ENCODE peak calls at places on chromosomes 3 and 15, in eight cellular contexts. Q is neuronal stem cell; A is mucosa of descending colon; K is MM.1S; F is CD4-positive, alpha-beta memory T cell; J is aorta; P is CD8-positive, alpha-beta T cell; H is fibroblast of lung. E is an unnamed sample.

GRCh38 chr3:144770813-144771400 is 799.3 kb downstream of the DIPK2A start:
- DNase-seq in Q (peak; percentile 8), A (no peak), K (peak; percentile 29), F (no peak), J (no peak), P (no peak), H (peak; percentile 30), E (no peak)

GRCh38 chr3:190306513-190307163 is 15.6 kb downstream of the CLDN1 start:
- DNase-seq in Q (no peak), A (no peak), K (no peak), F (peak; percentile 24), J (no peak), P (no peak), H (peak; percentile 93), E (no peak)

GRCh38 chr15:82849556-82850241 is 40.3 kb downstream of the WHAMM start:
- DNase-seq in Q (peak; percentile 83), A (peak; percentile 76), K (peak; percentile 53), F (peak; percentile 36), J (peak; percentile 79), P (peak; percentile 15), H (peak; percentile 81), E (peak; percentile 88)

GRCh38 chr3:155283092-155284056 is 10.1 kb downstream of the STRIT1 start:
- DNase-seq in Q (no peak), A (no peak), K (no peak), F (no peak), J (no peak), P (no peak), H (no peak), E (no peak)

GRCh38 chr15:79265167-79265566 is 17.4 kb upstream of the ANKRD34C start:
- DNase-seq in Q (no peak), A (no peak), K (no peak), F (no peak), J (no peak), P (no peak), H (no peak), E (no peak)

GRCh38 chr3:56837196-56837955 is 35.6 kb upstream of the ARHGEF3 start:
- DNase-seq in Q (no peak), A (no peak), K (no peak), F (no peak), J (no peak), P (no peak), H (no peak), E (no peak)

GRCh38 chr15:66646308-66646707 is 55.7 kb upstream of the SMAD6 start:
- DNase-seq in Q (no peak), A (no peak), K (no peak), F (no peak), J (peak; percentile 74), P (no peak), H (peak; percentile 50), E (peak; percentile 52)

GRCh38 chr15:74179101-74179841 is 5.8 kb downstream of the ISLR start:
- DNase-seq in Q (no peak), A (peak; percentile 73), K (no peak), F (no peak), J (peak; percentile 95), P (no peak), H (peak; percentile 96), E (peak; percentile 79)

GRCh38 chr3:50568947-50569749 is at the start of gene HEMK1:
- DNase-seq in Q (peak; percentile 92), A (peak; percentile 99), K (peak; percentile 94), F (peak; percentile 91), J (peak; percentile 99), P (peak; percentile 91), H (peak; percentile 91), E (peak; percentile 99)

GRCh38 chr15:55669226-55669625 is 73.7 kb downstream of the PRTG start:
- DNase-seq in Q (no peak), A (no peak), K (no peak), F (no peak), J (no peak), P (no peak), H (no peak), E (no peak)

GRCh38 chr3:48918388-48919214 is at the start of gene ARIH2:
- DNase-seq in Q (peak; percentile 91), A (peak; percentile 96), K (peak; percentile 98), F (peak; percentile 88), J (peak; percentile 95), P (peak; percentile 83), H (peak; percentile 91), E (peak; percentile 95)

GRCh38 chr3:17942856-17943255 is 200.4 kb upstream of the TBC1D5 start:
- DNase-seq in Q (no peak), A (no peak), K (no peak), F (no peak), J (no peak), P (no peak), H (peak; percentile 80), E (no peak)

GRCh38 chr3:144687862-144688261 is 716.2 kb downstream of the DIPK2A start:
- DNase-seq in Q (no peak), A (no peak), K (no peak), F (no peak), J (no peak), P (no peak), H (no peak), E (no peak)

GRCh38 chr3:117355566-117355965 is 646.0 kb downstream of the TUSC7 start:
- DNase-seq in Q (no peak), A (no peak), K (no peak), F (no peak), J (no peak), P (no peak), H (peak; percentile 1), E (no peak)

GRCh38 chr3:40312661-40313226 is 3.2 kb downstream of the EIF1B start:
- DNase-seq in Q (no peak), A (no peak), K (no peak), F (no peak), J (no peak), P (no peak), H (peak; percentile 33), E (no peak)

GRCh38 chr15:50798684-50799083 is 33.2 kb upstream of the SPPL2A start:
- DNase-seq in Q (no peak), A (no peak), K (no peak), F (no peak), J (no peak), P (no peak), H (peak; percentile 12), E (no peak)

GRCh38 chr15:73927003-73927475 is 777 bp downstream of the LOXL1 start:
- DNase-seq in Q (no peak), A (peak; percentile 79), K (no peak), F (peak; percentile 53), J (peak; percentile 79), P (no peak), H (no peak), E (no peak)

GRCh38 chr3:39668420-39668819 is 141.0 kb upstream of the MYRIP start:
- DNase-seq in Q (peak; percentile 33), A (no peak), K (peak; percentile 58), F (peak; percentile 5), J (no peak), P (no peak), H (peak; percentile 38), E (no peak)

GRCh38 chr15:25643120-25643519 is 204.3 kb upstream of the UBE3A start:
- DNase-seq in Q (no peak), A (no peak), K (no peak), F (no peak), J (no peak), P (no peak), H (no peak), E (no peak)

GRCh38 chr3:132134611-132135010 is 99.8 kb upstream of the CPNE4 start:
- DNase-seq in Q (no peak), A (no peak), K (no peak), F (no peak), J (no peak), P (no peak), H (peak; percentile 95), E (no peak)

GRCh38 chr3:196756738-196757137 is 17.1 kb downstream of the PAK2 start:
- DNase-seq in Q (no peak), A (no peak), K (no peak), F (no peak), J (no peak), P (no peak), H (no peak), E (no peak)

GRCh38 chr15:42182328-42182901 is 25.7 kb downstream of the VPS39 start:
- DNase-seq in Q (no peak), A (no peak), K (no peak), F (no peak), J (no peak), P (no peak), H (no peak), E (no peak)
- H3K36me3 ChIP-seq in Q (peaks cover 11% of the 10 kb centered on the region), A (peaks cover 6% of the 10 kb centered on the region), K (peaks cover 7% of the 10 kb centered on the region), F (peaks cover 63% of the 10 kb centered on the region), J (peaks cover 8% of the 10 kb centered on the region), P (peaks cover 62% of the 10 kb centered on the region), H (peaks cover 8% of the 10 kb centered on the region), E (no peaks in the 10 kb centered on the region)

DNA sequence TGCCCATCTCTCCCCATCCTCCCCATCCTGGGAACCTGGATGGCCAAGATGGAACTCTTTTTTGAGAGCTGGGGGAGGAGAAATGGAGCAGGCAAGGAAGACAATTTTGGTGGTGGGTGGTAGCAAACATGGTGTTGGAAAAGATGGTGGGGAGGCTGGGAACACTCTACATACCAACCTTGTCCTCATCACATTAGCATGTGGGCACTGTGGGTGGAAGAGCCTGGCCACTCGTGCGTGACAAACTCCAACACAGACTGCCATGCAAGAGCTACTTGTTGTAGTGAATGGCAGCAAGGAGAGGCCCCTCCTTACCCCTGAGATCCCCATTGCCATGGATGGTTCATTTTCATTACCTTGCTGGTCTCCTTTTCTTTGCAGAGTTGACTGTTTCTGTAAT is 262.6 kb downstream of the RPLP1 start:
- DNase-seq in Q (no peak), A (no peak), K (no peak), F (no peak), J (no peak), P (no peak), H (no peak), E (no peak)
- H3K36me3 ChIP-seq in Q (no peaks in the 10 kb centered on the region), A (no peaks in the 10 kb centered on the region), K (no peaks in the 10 kb centered on the region), F (no peaks in the 10 kb centered on the region), J (no peaks in the 10 kb centered on the region), P (no peaks in the 10 kb centered on the region), H (no peaks in the 10 kb centered on the region), E (no peaks in the 10 kb centered on the region)

DNA sequence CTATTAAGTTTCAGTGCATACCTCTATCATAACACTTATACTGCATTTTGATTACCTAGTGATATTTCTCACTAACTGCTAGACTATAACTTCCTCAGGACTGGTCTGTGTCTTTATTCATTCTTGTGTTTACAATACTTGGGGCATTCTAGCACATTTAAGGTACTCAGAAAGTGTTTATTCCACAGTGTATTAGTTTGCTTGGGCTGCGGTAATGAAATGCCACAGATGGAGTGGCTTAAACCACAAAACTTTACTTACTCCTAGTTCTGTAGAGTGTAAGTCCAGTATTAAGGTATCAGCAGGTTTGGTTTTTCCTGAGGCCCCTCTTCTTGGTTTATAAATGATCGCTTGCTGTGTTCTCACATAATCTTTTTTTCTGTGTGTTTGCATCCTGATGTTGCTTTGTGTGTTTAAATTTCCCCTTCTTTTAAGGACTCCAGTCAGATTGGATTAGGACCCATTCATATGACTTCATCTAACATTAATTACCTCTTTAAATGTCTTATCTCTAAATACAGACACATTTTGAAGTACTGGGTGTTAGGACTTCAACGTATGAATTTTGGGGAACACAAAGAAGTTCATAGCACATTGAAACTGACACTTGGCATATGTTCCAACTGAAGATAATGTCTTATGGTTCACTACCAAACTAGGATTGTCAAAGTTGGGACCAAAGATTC is 23.9 kb downstream of the RNF111 start:
- DNase-seq in Q (no peak), A (no peak), K (no peak), F (no peak), J (no peak), P (no peak), H (peak; percentile 10), E (no peak)
- H3K36me3 ChIP-seq in Q (peaks cover 3% of the 10 kb centered on the region), A (no peaks in the 10 kb centered on the region), K (no peaks in the 10 kb centered on the region), F (no peaks in the 10 kb centered on the region), J (peaks cover 2% of the 10 kb centered on the region), P (no peaks in the 10 kb centered on the region), H (no peaks in the 10 kb centered on the region), E (no peaks in the 10 kb centered on the region)

GRCh38 chr3:44833394-44833793 is 28.3 kb upstream of the TMEM42 start:
- DNase-seq in Q (no peak), A (no peak), K (no peak), F (no peak), J (no peak), P (no peak), H (no peak), E (no peak)
- H3K36me3 ChIP-seq in Q (peaks cover 26% of the 10 kb centered on the region), A (no peaks in the 10 kb centered on the region), K (no peaks in the 10 kb centered on the region), F (no peaks in the 10 kb centered on the region), J (no peaks in the 10 kb centered on the region), P (no peaks in the 10 kb centered on the region), H (peaks cover 2% of the 10 kb centered on the region), E (no peaks in the 10 kb centered on the region)

E was measured in heart left ventricle.